ENCODE peak calls at places on chromosome 4, in five cellular contexts. P, A, Z, Q and V are unnamed samples.
A peak's percentile ranks its signal among the peaks of the same experiment; 100 is the strongest.

GRCh38 chr4:143188325-143189088 is 3.8 kb downstream of the USP38 start:
- DNase-seq in P (no peak), A (no peak), Z (no peak), Q (no peak), V (peak; percentile 40)

GRCh38 chr4:11505225-11505971 is 76.7 kb upstream of the HS3ST1 start:
- DNase-seq in P (no peak), A (peak; percentile 59), Z (peak; percentile 99), Q (no peak), V (peak; percentile 98)

GRCh38 chr4:153988446-153988845 is 199.6 kb upstream of the SFRP2 start:
- DNase-seq in P (no peak), A (no peak), Z (no peak), Q (no peak), V (no peak)

GRCh38 chr4:19301527-19301926 is 950.2 kb upstream of the SLIT2 start:
- DNase-seq in P (no peak), A (no peak), Z (no peak), Q (no peak), V (no peak)

GRCh38 chr4:149973181-149973580 is 105.1 kb upstream of the DCLK2 start:
- DNase-seq in P (no peak), A (no peak), Z (no peak), Q (no peak), V (no peak)

GRCh38 chr4:98685225-98686045 is 27.0 kb upstream of the TSPAN5 start:
- DNase-seq in P (no peak), A (no peak), Z (no peak), Q (no peak), V (no peak)

GRCh38 chr4:148643851-148644250 is 201.6 kb upstream of the NR3C2 start:
- DNase-seq in P (no peak), A (no peak), Z (no peak), Q (no peak), V (peak; percentile 10)

GRCh38 chr4:140497776-140498636 is at the start of gene MGAT4D:
- DNase-seq in P (peak; percentile 8), A (no peak), Z (no peak), Q (peak; percentile 72), V (no peak)

GRCh38 chr4:152836936-152837335 is 57.2 kb downstream of the ARFIP1 start:
- DNase-seq in P (no peak), A (no peak), Z (no peak), Q (no peak), V (no peak)

GRCh38 chr4:111960241-111960667 is 185.0 kb upstream of the FAM241A start:
- DNase-seq in P (no peak), A (no peak), Z (peak; percentile 15), Q (no peak), V (peak; percentile 31)

GRCh38 chr4:100841911-100842310 is 324.1 kb upstream of the EMCN start:
- DNase-seq in P (no peak), A (no peak), Z (no peak), Q (no peak), V (peak; percentile 68)

DNA sequence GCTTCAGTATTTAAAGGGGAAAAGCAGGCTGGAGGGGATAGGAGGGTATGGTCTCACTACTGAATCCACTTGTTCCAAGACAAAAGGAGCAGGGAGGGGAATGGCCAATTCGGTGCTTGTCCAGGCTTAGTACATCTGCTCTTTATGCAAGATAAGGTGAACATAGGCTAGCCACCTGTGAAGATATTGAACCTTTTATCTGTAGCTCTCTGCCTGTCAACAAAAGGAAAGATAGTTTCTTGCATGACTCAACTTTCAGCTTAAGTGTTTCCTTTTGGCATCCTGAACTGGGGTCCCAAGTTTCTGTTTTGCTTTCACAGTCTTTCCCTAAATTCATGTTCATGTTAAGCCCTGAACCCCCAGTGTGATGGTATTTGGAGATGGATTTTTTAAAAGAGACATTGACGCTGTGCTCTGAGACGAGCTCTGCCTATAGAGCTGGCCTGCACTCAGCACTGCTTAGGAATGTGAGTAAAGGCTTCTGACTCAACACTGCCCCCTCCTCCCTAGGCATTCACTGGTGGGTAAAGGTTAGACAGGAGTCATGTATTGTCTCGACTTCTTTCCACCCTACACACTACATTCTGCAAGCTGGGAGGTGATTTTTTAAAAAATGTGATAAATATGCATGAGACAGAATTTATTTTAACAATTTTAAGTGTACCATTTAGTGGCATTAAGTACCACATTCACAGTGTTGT is 28.2 kb downstream of the FAM149A start:
- DNase-seq in P (no peak), A (no peak), Z (peak; percentile 24), Q (no peak), V (peak; percentile 59)
- TF ChIP-seq CTCF in P (no peak), A (peak; percentile 28), Z (peak; percentile 17), Q (no peak), V (peak; percentile 23)

GRCh38 chr4:6190486-6190885 is 9.9 kb downstream of the JAKMIP1 start:
- DNase-seq in P (no peak), A (no peak), Z (no peak), Q (peak; percentile 59), V (no peak)

GRCh38 chr4:6194458-6195195 is 5.7 kb downstream of the JAKMIP1 start:
- DNase-seq in P (no peak), A (no peak), Z (no peak), Q (peak; percentile 47), V (no peak)

GRCh38 chr4:6193399-6193798 is 7.0 kb downstream of the JAKMIP1 start:
- DNase-seq in P (no peak), A (no peak), Z (no peak), Q (peak; percentile 60), V (no peak)

GRCh38 chr4:6191448-6192130 is 8.8 kb downstream of the JAKMIP1 start:
- DNase-seq in P (no peak), A (no peak), Z (no peak), Q (no peak), V (no peak)

GRCh38 chr4:6192245-6192644 is 8.1 kb downstream of the JAKMIP1 start:
- DNase-seq in P (no peak), A (no peak), Z (no peak), Q (peak; percentile 29), V (no peak)
- H3K27me3 ChIP-seq in P (peaks cover 46% of the 10 kb centered on the region), A (no peaks in the 10 kb centered on the region), Z (peaks cover 3% of the 10 kb centered on the region), Q (peaks cover 10% of the 10 kb centered on the region), V (no peaks in the 10 kb centered on the region)

GRCh38 chr4:81919238-81919637 is 447.5 kb upstream of the RASGEF1B start:
- DNase-seq in P (no peak), A (no peak), Z (peak; percentile 12), Q (no peak), V (peak; percentile 23)
- TF ChIP-seq CTCF in P (peak; percentile 36), A (peak; percentile 27), Z (peak; percentile 49), Q (no peak), V (peak; percentile 33)

DNA sequence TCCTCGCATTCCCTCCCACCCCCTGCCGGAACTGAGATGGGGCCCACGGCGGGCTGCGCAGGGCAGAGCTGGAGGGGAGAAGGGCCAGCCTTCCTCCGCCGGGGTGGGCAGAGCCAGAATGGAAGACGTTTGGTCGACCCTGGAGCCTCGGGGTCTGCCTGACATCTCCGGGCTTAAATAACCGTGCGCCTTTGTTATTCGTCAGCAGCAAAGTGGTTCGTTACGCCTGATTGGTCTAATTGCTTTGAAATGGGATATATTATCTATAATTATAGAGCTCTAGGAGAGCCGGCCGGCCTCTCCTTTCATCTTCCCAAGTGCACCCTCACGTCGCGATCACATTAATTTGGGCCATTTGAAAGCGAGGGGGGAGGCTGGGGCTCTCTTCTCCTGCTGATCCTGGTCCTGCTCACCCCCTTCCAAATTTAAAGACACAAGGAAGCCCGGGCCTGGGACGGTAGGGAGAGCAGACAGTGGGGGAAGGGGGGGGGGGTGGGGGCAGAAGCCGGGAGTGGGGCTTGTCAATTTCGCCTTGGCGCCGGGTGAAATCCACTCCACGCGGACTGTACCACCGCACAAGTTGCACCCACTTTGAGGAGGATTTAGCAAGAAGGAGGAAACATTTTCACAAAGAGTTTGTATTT is 4.7 kb upstream of the MSX1 start:
- DNase-seq in P (no peak), A (no peak), Z (no peak), Q (peak; percentile 73), V (no peak)
- H3K27me3 ChIP-seq in P (peaks cover 97% of the 10 kb centered on the region), A (no peaks in the 10 kb centered on the region), Z (no peaks in the 10 kb centered on the region), Q (peaks cover 85% of the 10 kb centered on the region), V (peaks cover 54% of the 10 kb centered on the region)

GRCh38 chr4:22970665-22971064 is 277.9 kb downstream of the GBA3 start:
- DNase-seq in P (no peak), A (no peak), Z (no peak), Q (no peak), V (no peak)
- TF ChIP-seq CTCF in P (no peak), A (no peak), Z (no peak), Q (no peak), V (no peak)

GRCh38 chr4:792729-793108 is 33.2 kb downstream of the CPLX1 start:
- DNase-seq in P (no peak), A (no peak), Z (no peak), Q (no peak), V (no peak)

GRCh38 chr4:791866-792630 is 33.9 kb downstream of the CPLX1 start:
- DNase-seq in P (no peak), A (no peak), Z (no peak), Q (no peak), V (no peak)

GRCh38 chr4:789571-790465 is 36.1 kb downstream of the CPLX1 start:
- DNase-seq in P (no peak), A (no peak), Z (no peak), Q (peak; percentile 77), V (no peak)

GRCh38 chr4:790466-790820 is 35.5 kb downstream of the CPLX1 start:
- DNase-seq in P (no peak), A (no peak), Z (no peak), Q (no peak), V (no peak)

DNA sequence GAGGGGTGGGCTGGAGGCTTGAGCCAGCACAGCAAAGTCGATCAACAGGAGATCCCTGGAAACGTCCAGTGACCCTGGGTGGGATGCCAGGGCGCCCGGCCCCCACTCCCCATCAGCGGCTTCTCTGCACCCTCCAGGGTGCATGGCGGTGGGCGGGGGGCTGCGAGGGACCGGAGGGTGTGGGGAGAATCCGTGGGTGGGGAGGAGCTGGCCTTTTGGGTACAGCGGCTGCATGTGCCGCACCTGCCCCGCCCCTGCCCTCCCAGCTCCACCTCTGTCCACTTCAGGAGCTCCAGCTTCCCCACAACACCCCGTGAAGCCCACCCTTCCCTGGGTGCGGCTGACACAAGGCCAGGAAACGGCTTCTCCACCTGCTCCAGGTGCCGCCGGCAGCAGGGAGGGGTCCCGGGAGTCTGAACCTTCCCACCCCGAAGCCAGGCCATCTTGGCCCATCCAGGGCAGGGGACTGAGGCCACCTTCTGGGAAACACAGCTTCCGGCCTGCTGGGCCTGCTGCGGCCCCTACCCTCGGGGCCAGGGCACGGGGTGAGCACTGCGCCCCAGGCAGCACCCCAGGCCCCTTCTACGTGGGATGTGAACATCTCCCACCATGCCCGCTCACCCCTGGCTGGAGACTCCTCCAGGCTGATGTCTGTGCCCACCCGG is 34.6 kb downstream of the CPLX1 start:
- DNase-seq in P (no peak), A (no peak), Z (no peak), Q (no peak), V (no peak)
- H3K27me3 ChIP-seq in P (peaks cover 70% of the 10 kb centered on the region), A (no peaks in the 10 kb centered on the region), Z (no peaks in the 10 kb centered on the region), Q (peaks cover 55% of the 10 kb centered on the region), V (peaks cover 31% of the 10 kb centered on the region)

GRCh38 chr4:66974665-66975064 is 570.6 kb downstream of the CENPC start:
- DNase-seq in P (no peak), A (no peak), Z (no peak), Q (no peak), V (peak; percentile 64)

GRCh38 chr4:66972087-66972486 is 573.2 kb downstream of the CENPC start:
- DNase-seq in P (no peak), A (no peak), Z (no peak), Q (no peak), V (no peak)
- TF ChIP-seq CTCF in P (no peak), A (no peak), Z (no peak), Q (no peak), V (no peak)

DNA sequence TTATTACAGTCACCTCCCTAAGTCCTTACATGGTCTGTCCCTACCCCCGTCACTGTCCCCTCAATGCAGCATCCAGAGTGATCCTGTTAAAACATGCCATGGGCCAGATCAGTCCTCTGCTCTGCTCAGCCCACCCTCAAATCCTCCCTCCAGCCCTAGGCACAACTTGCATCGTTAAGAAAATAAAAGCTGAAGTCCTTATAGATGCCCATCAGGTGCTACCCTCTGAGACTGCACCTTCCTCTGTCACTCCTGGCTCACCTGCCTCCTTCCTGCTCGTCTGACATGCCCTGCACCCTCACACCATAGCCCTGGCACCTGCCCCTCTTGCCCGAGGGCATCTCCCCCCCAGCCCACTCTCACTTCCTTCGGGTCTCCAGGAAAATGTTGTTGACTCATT is 4.1 kb downstream of the STK32B start:
- DNase-seq in P (no peak), A (no peak), Z (no peak), Q (no peak), V (no peak)
- H3K27me3 ChIP-seq in P (peaks cover 24% of the 10 kb centered on the region), A (no peaks in the 10 kb centered on the region), Z (peaks cover 29% of the 10 kb centered on the region), Q (peaks cover 17% of the 10 kb centered on the region), V (peaks cover 4% of the 10 kb centered on the region)